ENCODE peak calls at places on chromosomes 6 and 20, in five cellular contexts. V is heart left ventricle, R is endothelial cell of umbilical vein, Q is transverse colon, F is ovary. P is an unnamed sample.

GRCh38 chr6:122832515-122833228 is 43.6 kb downstream of the SMPDL3A start:
- DNase-seq in V (no peak), R (no peak), Q (no peak), F (no peak), P (no peak)

GRCh38 chr20:61719691-61720347 is 345.9 kb downstream of the TAF4 start:
- DNase-seq in V (peak; percentile 55), R (no peak), Q (no peak), F (no peak), P (no peak)

GRCh38 chr20:62496525-62497218 is 20.9 kb upstream of the GATA5 start:
- DNase-seq in V (no peak), R (no peak), Q (peak; percentile 26), F (no peak), P (no peak)

GRCh38 chr6:69719602-69720193 is 77.1 kb downstream of the LMBRD1 start:
- DNase-seq in V (no peak), R (peak; percentile 46), Q (no peak), F (no peak), P (no peak)

GRCh38 chr6:117509021-117509420 is 26.5 kb downstream of the DCBLD1 start:
- DNase-seq in V (no peak), R (no peak), Q (no peak), F (no peak), P (no peak)

GRCh38 chr6:37237789-37238188 is 19.8 kb upstream of the TBC1D22B start:
- DNase-seq in V (no peak), R (no peak), Q (no peak), F (no peak), P (no peak)

GRCh38 chr6:17861361-17861760 is 126.1 kb downstream of the KIF13A start:
- DNase-seq in V (no peak), R (no peak), Q (no peak), F (no peak), P (no peak)

GRCh38 chr6:112086744-112087135 is 542 bp downstream of the TUBE1 start:
- DNase-seq in V (no peak), R (peak; percentile 74), Q (no peak), F (no peak), P (peak; percentile 16)

GRCh38 chr6:141610741-141611140 is 522.0 kb upstream of the GJE1 start:
- DNase-seq in V (no peak), R (peak; percentile 3), Q (no peak), F (no peak), P (no peak)

GRCh38 chr20:21105429-21106170 is 558 bp downstream of the LINC00237 start:
- DNase-seq in V (no peak), R (no peak), Q (no peak), F (no peak), P (no peak)

GRCh38 chr6:21914121-21914973 is 320.8 kb downstream of the SOX4 start:
- DNase-seq in V (peak; percentile 75), R (peak; percentile 84), Q (peak; percentile 55), F (no peak), P (peak; percentile 71)

GRCh38 chr6:5302220-5302946 is 41.1 kb downstream of the FARS2 start:
- DNase-seq in V (no peak), R (no peak), Q (no peak), F (peak; percentile 22), P (no peak)

GRCh38 chr6:3159805-3160781 is 2.7 kb upstream of the TUBB2A start:
- DNase-seq in V (no peak), R (no peak), Q (peak; percentile 84), F (no peak), P (peak; percentile 30)

GRCh38 chr6:16564430-16564829 is 196.8 kb downstream of the ATXN1 start:
- DNase-seq in V (no peak), R (no peak), Q (no peak), F (no peak), P (no peak)

GRCh38 chr6:9250852-9251251 is 815.5 kb upstream of the SLC35B3 start:
- DNase-seq in V (no peak), R (peak; percentile 52), Q (peak; percentile 12), F (no peak), P (no peak)

GRCh38 chr20:1333462-1334369 is 4.8 kb upstream of the SDCBP2 start:
- DNase-seq in V (no peak), R (no peak), Q (no peak), F (no peak), P (no peak)

GRCh38 chr6:88377976-88378580 is 211.9 kb upstream of the CNR1 start:
- DNase-seq in V (no peak), R (no peak), Q (no peak), F (no peak), P (no peak)

GRCh38 chr6:13787146-13787545 is 27.2 kb downstream of the MCUR1 start:
- DNase-seq in V (no peak), R (peak; percentile 23), Q (no peak), F (no peak), P (no peak)

DNA sequence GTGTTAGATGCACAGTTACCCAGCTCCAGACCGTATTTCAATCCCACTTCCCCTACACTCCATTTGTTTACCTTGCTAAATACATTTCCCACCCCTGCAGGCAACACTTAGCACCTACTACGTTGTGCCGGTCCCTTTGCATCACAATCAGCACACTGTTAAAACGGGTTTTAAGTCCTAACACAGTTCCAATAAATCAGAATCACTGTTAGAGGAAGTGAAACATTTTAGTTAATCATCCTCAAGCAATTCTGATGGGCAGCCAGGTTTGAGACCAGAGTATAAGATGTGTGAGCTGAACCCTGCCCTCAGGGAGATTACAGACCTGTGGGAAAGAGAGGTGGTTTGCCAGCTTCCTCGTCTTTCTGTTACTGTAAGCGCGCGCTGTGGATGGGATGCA is 3.0 kb downstream of the ZCCHC3 start:
- DNase-seq in V (no peak), R (no peak), Q (no peak), F (no peak), P (no peak)
- TF ChIP-seq POLR2A in V (no peak), R (no peak), Q (no peak), F (no peak), P (no peak)

GRCh38 chr6:75689576-75689975 is 59.5 kb upstream of the MYO6 start:
- DNase-seq in V (no peak), R (no peak), Q (no peak), F (no peak), P (no peak)
- TF ChIP-seq POLR2A in V (no peak), R (no peak), Q (no peak), F (no peak), P (no peak)

GRCh38 chr6:30907758-30908591 is at the start of gene GTF2H4:
- DNase-seq in V (peak; percentile 96), R (peak; percentile 99), Q (peak; percentile 97), F (peak; percentile 94), P (peak; percentile 94)
- TF ChIP-seq POLR2A in V (peak; percentile 68), R (no peak), Q (no peak), F (peak; percentile 5), P (peak; percentile 34)

GRCh38 chr6:27839303-27840081 is 72.7 kb downstream of the OR2B2 start:
- DNase-seq in V (no peak), R (peak; percentile 70), Q (peak; percentile 65), F (peak; percentile 37), P (peak; percentile 33)
- TF ChIP-seq POLR2A in V (no peak), R (peak; percentile 26), Q (no peak), F (no peak), P (no peak)

GRCh38 chr20:50317116-50317515 is 126.5 kb downstream of the CEBPB start:
- DNase-seq in V (no peak), R (no peak), Q (peak; percentile 4), F (peak; percentile 16), P (no peak)
- TF ChIP-seq POLR2A in V (no peak), R (no peak), Q (no peak), F (no peak), P (no peak)

GRCh38 chr6:33858053-33858475 is 54.3 kb upstream of the MLN start:
- DNase-seq in V (no peak), R (no peak), Q (no peak), F (no peak), P (no peak)

GRCh38 chr6:33854572-33855030 is 50.8 kb upstream of the MLN start:
- DNase-seq in V (peak; percentile 16), R (peak; percentile 13), Q (no peak), F (no peak), P (no peak)

GRCh38 chr6:33856034-33856590 is 52.3 kb upstream of the MLN start:
- DNase-seq in V (no peak), R (no peak), Q (no peak), F (no peak), P (no peak)

GRCh38 chr6:33857301-33858052 is 53.7 kb upstream of the MLN start:
- DNase-seq in V (no peak), R (no peak), Q (no peak), F (no peak), P (no peak)

DNA sequence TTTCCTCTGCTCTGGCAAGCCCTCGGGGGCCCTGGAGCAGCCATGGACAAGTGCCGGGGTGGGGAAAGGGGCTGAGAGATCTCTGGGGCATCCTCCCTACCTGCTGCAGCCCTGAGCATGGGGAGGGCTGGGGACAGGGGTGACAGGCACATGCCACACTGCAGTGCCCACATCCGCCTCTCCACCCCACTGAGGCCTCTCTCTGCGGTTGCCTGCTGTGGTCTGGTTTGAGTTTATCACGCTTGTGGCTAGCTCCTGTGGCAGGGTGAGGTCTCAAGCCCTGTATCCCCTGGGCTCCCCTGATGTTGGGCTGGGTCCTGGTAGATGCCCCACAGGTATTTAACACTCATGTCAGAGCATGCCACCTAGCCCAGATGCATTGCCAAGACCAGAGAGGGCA is 52.9 kb upstream of the MLN start:
- DNase-seq in V (no peak), R (no peak), Q (peak; percentile 23), F (no peak), P (no peak)
- TF ChIP-seq POLR2A in V (no peak), R (no peak), Q (no peak), F (no peak), P (no peak)

GRCh38 chr6:53547815-53548496 is 3.1 kb upstream of the GCLC start:
- DNase-seq in V (peak; percentile 99), R (peak; percentile 98), Q (peak; percentile 98), F (peak; percentile 97), P (peak; percentile 95)
- TF ChIP-seq POLR2A in V (peak; percentile 72), R (peak; percentile 61), Q (peak; percentile 40), F (peak; percentile 61), P (peak; percentile 79)

GRCh38 chr6:27127874-27128795 is 119.4 kb upstream of the PRSS16 start:
- DNase-seq in V (no peak), R (no peak), Q (no peak), F (no peak), P (no peak)
- TF ChIP-seq POLR2A in V (no peak), R (no peak), Q (no peak), F (no peak), P (no peak)